ENCODE peak calls at places on chromosomes 1 and 21, in seven cellular contexts. One of them, this sample, is unnamed.

GRCh38 chr21:41777934-41778815 is 11.3 kb upstream of the RIPK4 start:
- DNase-seq in foreskin fibroblast: peak; percentile 93
- DNase-seq in fibroblast of mammary gland: peak; percentile 21
- DNase-seq in OCI-LY7: peak; percentile 28
- DNase-seq in hepatocyte: peak; percentile 92
- DNase-seq in fibroblast of the aortic adventitia: peak; percentile 94
- DNase-seq in pancreas: peak; percentile 91
- DNase-seq in this sample: peak; percentile 91

GRCh38 chr1:185987611-185988441 is 253.6 kb downstream of the HMCN1 start:
- DNase-seq in foreskin fibroblast: no peak
- DNase-seq in fibroblast of mammary gland: no peak
- DNase-seq in OCI-LY7: peak; percentile 26
- DNase-seq in hepatocyte: no peak
- DNase-seq in fibroblast of the aortic adventitia: no peak
- DNase-seq in pancreas: no peak
- DNase-seq in this sample: no peak

GRCh38 chr1:89519779-89520358 is 4.8 kb upstream of the LRRC8B start:
- DNase-seq in foreskin fibroblast: peak; percentile 71
- DNase-seq in fibroblast of mammary gland: peak; percentile 66
- DNase-seq in OCI-LY7: peak; percentile 68
- DNase-seq in hepatocyte: peak; percentile 43
- DNase-seq in fibroblast of the aortic adventitia: peak; percentile 48
- DNase-seq in pancreas: no peak
- DNase-seq in this sample: peak; percentile 25

GRCh38 chr1:207314836-207315235 is 6.6 kb upstream of the CD55 start:
- DNase-seq in foreskin fibroblast: peak; percentile 22
- DNase-seq in fibroblast of mammary gland: no peak
- DNase-seq in OCI-LY7: no peak
- DNase-seq in hepatocyte: no peak
- DNase-seq in fibroblast of the aortic adventitia: no peak
- DNase-seq in pancreas: no peak
- DNase-seq in this sample: no peak

GRCh38 chr1:98420376-98421097 is 241.0 kb upstream of the SNX7 start:
- DNase-seq in foreskin fibroblast: peak; percentile 57
- DNase-seq in fibroblast of mammary gland: peak; percentile 23
- DNase-seq in OCI-LY7: no peak
- DNase-seq in hepatocyte: no peak
- DNase-seq in fibroblast of the aortic adventitia: peak; percentile 27
- DNase-seq in pancreas: no peak
- DNase-seq in this sample: no peak

GRCh38 chr1:30740952-30741894 is 16.4 kb downstream of the LAPTM5 start:
- DNase-seq in foreskin fibroblast: no peak
- DNase-seq in fibroblast of mammary gland: no peak
- DNase-seq in OCI-LY7: no peak
- DNase-seq in hepatocyte: no peak
- DNase-seq in fibroblast of the aortic adventitia: no peak
- DNase-seq in pancreas: no peak
- DNase-seq in this sample: no peak

GRCh38 chr21:39715804-39716397 is 29.1 kb upstream of the IGSF5 start:
- DNase-seq in foreskin fibroblast: peak; percentile 75
- DNase-seq in fibroblast of mammary gland: peak; percentile 41
- DNase-seq in OCI-LY7: peak; percentile 60
- DNase-seq in hepatocyte: peak; percentile 73
- DNase-seq in fibroblast of the aortic adventitia: peak; percentile 55
- DNase-seq in pancreas: peak; percentile 38
- DNase-seq in this sample: peak; percentile 40

GRCh38 chr1:156387899-156388813 is 19.1 kb downstream of the RHBG start:
- DNase-seq in foreskin fibroblast: no peak
- DNase-seq in fibroblast of mammary gland: no peak
- DNase-seq in OCI-LY7: no peak
- DNase-seq in hepatocyte: peak; percentile 37
- DNase-seq in fibroblast of the aortic adventitia: no peak
- DNase-seq in pancreas: no peak
- DNase-seq in this sample: no peak

GRCh38 chr1:180309338-180309737 is 79.3 kb downstream of the LHX4 start:
- DNase-seq in foreskin fibroblast: peak; percentile 55
- DNase-seq in fibroblast of mammary gland: peak; percentile 56
- DNase-seq in OCI-LY7: no peak
- DNase-seq in hepatocyte: peak; percentile 10
- DNase-seq in fibroblast of the aortic adventitia: peak; percentile 40
- DNase-seq in pancreas: no peak
- DNase-seq in this sample: peak; percentile 60

GRCh38 chr1:235864965-235865525 is 1.7 kb downstream of the LYST start:
- DNase-seq in foreskin fibroblast: peak; percentile 61
- DNase-seq in fibroblast of mammary gland: peak; percentile 24
- DNase-seq in OCI-LY7: no peak
- DNase-seq in hepatocyte: no peak
- DNase-seq in fibroblast of the aortic adventitia: peak; percentile 27
- DNase-seq in pancreas: no peak
- DNase-seq in this sample: no peak

GRCh38 chr1:187409341-187409740 is 580.6 kb downstream of the PLA2G4A start:
- DNase-seq in foreskin fibroblast: no peak
- DNase-seq in fibroblast of mammary gland: peak; percentile 3
- DNase-seq in OCI-LY7: no peak
- DNase-seq in hepatocyte: peak; percentile 42
- DNase-seq in fibroblast of the aortic adventitia: peak; percentile 19
- DNase-seq in pancreas: no peak
- DNase-seq in this sample: peak; percentile 11

GRCh38 chr1:9618912-9619679 is 30.4 kb downstream of the TMEM201 start:
- DNase-seq in foreskin fibroblast: no peak
- DNase-seq in fibroblast of mammary gland: peak; percentile 17
- DNase-seq in OCI-LY7: no peak
- DNase-seq in hepatocyte: no peak
- DNase-seq in fibroblast of the aortic adventitia: peak; percentile 54
- DNase-seq in pancreas: no peak
- DNase-seq in this sample: no peak

GRCh38 chr21:45474323-45474950 is 67.8 kb downstream of the SLC19A1 start:
- DNase-seq in foreskin fibroblast: no peak
- DNase-seq in fibroblast of mammary gland: no peak
- DNase-seq in OCI-LY7: no peak
- DNase-seq in hepatocyte: no peak
- DNase-seq in fibroblast of the aortic adventitia: no peak
- DNase-seq in pancreas: no peak
- DNase-seq in this sample: no peak
- TF ChIP-seq CTCF in foreskin fibroblast: no peak
- TF ChIP-seq CTCF in fibroblast of mammary gland: no peak
- TF ChIP-seq CTCF in OCI-LY7: no peak
- TF ChIP-seq CTCF in hepatocyte: no peak
- TF ChIP-seq CTCF in fibroblast of the aortic adventitia: no peak
- TF ChIP-seq CTCF in pancreas: no peak
- TF ChIP-seq CTCF in this sample: no peak

DNA sequence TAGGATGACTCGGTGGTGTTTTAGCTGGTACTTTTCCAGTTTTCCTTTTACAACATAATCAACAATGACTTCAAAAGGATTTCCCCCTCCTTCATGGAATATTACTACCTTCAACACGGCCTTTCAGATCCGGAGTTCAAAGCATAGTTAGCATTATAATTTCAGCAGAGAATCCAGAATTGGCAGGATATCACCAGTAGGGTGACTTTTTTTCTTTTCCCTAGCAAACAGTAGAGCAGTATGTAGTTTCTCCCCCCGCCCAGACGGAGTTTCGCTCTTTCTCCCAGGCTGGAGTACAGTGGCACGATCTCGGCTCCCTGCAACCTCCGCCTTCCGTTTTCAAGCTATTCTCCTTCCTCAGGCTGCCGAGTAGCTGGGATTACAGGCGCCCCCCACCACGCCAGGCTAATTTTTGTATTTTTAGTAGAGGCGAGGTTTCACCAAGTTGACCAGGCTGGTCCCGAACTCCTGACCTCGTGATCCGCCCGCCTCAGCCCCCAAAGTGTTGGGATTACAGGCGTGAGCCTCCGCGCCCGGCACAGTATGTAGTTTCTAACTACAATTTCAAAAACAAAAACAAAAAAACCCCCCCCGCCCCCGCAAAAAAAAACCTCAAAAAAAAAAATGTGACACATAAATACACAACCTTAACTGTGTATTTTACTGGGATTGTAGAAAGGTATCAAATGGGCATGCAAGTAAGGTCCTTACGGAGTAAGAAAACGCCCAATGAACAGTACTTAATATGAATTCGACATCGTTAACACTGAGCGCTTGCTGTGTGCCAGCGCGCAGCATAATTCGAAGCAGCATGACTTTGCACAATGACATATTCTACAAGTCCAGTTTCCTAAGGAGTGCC is 1.5 kb upstream of the COX20 start:
- DNase-seq in foreskin fibroblast: peak; percentile 71
- DNase-seq in fibroblast of mammary gland: peak; percentile 72
- DNase-seq in OCI-LY7: peak; percentile 81
- DNase-seq in hepatocyte: peak; percentile 70
- DNase-seq in fibroblast of the aortic adventitia: peak; percentile 73
- DNase-seq in pancreas: peak; percentile 55
- DNase-seq in this sample: peak; percentile 74
- TF ChIP-seq CTCF in foreskin fibroblast: peak; percentile 5
- TF ChIP-seq CTCF in fibroblast of mammary gland: peak; percentile 25
- TF ChIP-seq CTCF in OCI-LY7: peak; percentile 54
- TF ChIP-seq CTCF in hepatocyte: peak; percentile 20
- TF ChIP-seq CTCF in fibroblast of the aortic adventitia: peak; percentile 30
- TF ChIP-seq CTCF in pancreas: no peak
- TF ChIP-seq CTCF in this sample: peak; percentile 42

GRCh38 chr1:227734858-227735780 is at the start of the genes JMJD4 and SNAP47:
- DNase-seq in foreskin fibroblast: peak; percentile 97
- DNase-seq in fibroblast of mammary gland: peak; percentile 89
- DNase-seq in OCI-LY7: peak; percentile 95
- DNase-seq in hepatocyte: peak; percentile 95
- DNase-seq in fibroblast of the aortic adventitia: peak; percentile 89
- DNase-seq in pancreas: peak; percentile 94
- DNase-seq in this sample: peak; percentile 88
- TF ChIP-seq CTCF in foreskin fibroblast: no peak
- TF ChIP-seq CTCF in fibroblast of mammary gland: no peak
- TF ChIP-seq CTCF in OCI-LY7: no peak
- TF ChIP-seq CTCF in hepatocyte: no peak
- TF ChIP-seq CTCF in fibroblast of the aortic adventitia: no peak
- TF ChIP-seq CTCF in pancreas: no peak
- TF ChIP-seq CTCF in this sample: no peak

DNA sequence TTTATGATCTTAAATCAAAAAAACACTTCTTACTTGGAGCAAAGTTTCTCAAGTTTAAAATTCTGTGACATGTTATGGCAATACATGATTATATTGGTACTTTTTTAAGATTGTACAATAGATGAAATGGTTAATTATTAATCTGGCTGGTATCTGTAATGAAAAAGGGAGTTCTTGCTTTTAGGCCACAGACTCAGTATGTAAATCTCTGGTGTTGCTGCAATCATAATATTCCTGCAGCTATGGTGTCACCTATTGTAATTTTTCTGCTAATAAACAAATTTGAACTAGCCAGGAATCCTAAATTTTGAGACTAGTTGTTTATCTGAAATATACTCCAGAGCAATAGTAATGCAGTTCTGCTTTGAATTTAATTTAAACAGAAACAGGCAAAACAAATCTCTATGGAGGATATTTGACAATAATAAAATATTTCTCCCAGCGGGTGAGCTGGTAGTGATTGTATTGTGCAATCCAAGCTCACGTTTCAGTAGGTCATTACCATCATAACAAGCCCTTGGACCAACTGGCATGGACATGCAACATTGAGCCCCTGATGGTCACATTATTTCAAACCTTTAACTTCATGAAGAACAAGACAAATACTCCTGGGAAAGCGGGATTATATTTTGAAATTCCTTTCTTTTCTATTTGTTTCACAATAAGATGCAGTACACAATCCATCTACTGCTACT is 77.2 kb upstream of the USH2A start:
- DNase-seq in foreskin fibroblast: peak; percentile 17
- DNase-seq in fibroblast of mammary gland: no peak
- DNase-seq in OCI-LY7: no peak
- DNase-seq in hepatocyte: no peak
- DNase-seq in fibroblast of the aortic adventitia: no peak
- DNase-seq in pancreas: no peak
- DNase-seq in this sample: no peak
- TF ChIP-seq CTCF in foreskin fibroblast: no peak
- TF ChIP-seq CTCF in fibroblast of mammary gland: no peak
- TF ChIP-seq CTCF in OCI-LY7: no peak
- TF ChIP-seq CTCF in hepatocyte: no peak
- TF ChIP-seq CTCF in fibroblast of the aortic adventitia: no peak
- TF ChIP-seq CTCF in pancreas: no peak
- TF ChIP-seq CTCF in this sample: no peak

GRCh38 chr1:16205333-16205671 is 7.2 kb downstream of the ARHGEF19 start:
- DNase-seq in foreskin fibroblast: no peak
- DNase-seq in fibroblast of mammary gland: no peak
- DNase-seq in OCI-LY7: no peak
- DNase-seq in hepatocyte: no peak
- DNase-seq in fibroblast of the aortic adventitia: no peak
- DNase-seq in pancreas: peak; percentile 56
- DNase-seq in this sample: no peak

GRCh38 chr1:16205891-16206546 is 6.4 kb downstream of the ARHGEF19 start:
- DNase-seq in foreskin fibroblast: no peak
- DNase-seq in fibroblast of mammary gland: no peak
- DNase-seq in OCI-LY7: no peak
- DNase-seq in hepatocyte: no peak
- DNase-seq in fibroblast of the aortic adventitia: no peak
- DNase-seq in pancreas: peak; percentile 74
- DNase-seq in this sample: no peak

GRCh38 chr1:16203550-16203949 is 8.9 kb downstream of the ARHGEF19 start:
- DNase-seq in foreskin fibroblast: no peak
- DNase-seq in fibroblast of mammary gland: no peak
- DNase-seq in OCI-LY7: no peak
- DNase-seq in hepatocyte: no peak
- DNase-seq in fibroblast of the aortic adventitia: no peak
- DNase-seq in pancreas: no peak
- DNase-seq in this sample: no peak

GRCh38 chr1:16204216-16204615 is 8.2 kb downstream of the ARHGEF19 start:
- DNase-seq in foreskin fibroblast: no peak
- DNase-seq in fibroblast of mammary gland: no peak
- DNase-seq in OCI-LY7: no peak
- DNase-seq in hepatocyte: no peak
- DNase-seq in fibroblast of the aortic adventitia: no peak
- DNase-seq in pancreas: no peak
- DNase-seq in this sample: no peak

GRCh38 chr1:16204634-16205332 is 7.7 kb downstream of the ARHGEF19 start:
- DNase-seq in foreskin fibroblast: peak; percentile 30
- DNase-seq in fibroblast of mammary gland: no peak
- DNase-seq in OCI-LY7: peak; percentile 44
- DNase-seq in hepatocyte: peak; percentile 64
- DNase-seq in fibroblast of the aortic adventitia: no peak
- DNase-seq in pancreas: peak; percentile 29
- DNase-seq in this sample: no peak
- TF ChIP-seq CTCF in foreskin fibroblast: peak; percentile 35
- TF ChIP-seq CTCF in fibroblast of mammary gland: peak; percentile 36
- TF ChIP-seq CTCF in OCI-LY7: peak; percentile 50
- TF ChIP-seq CTCF in hepatocyte: peak; percentile 29
- TF ChIP-seq CTCF in fibroblast of the aortic adventitia: peak; percentile 36
- TF ChIP-seq CTCF in pancreas: no peak
- TF ChIP-seq CTCF in this sample: peak; percentile 36